ENCODE peak calls at places on chromosome X, in five cellular contexts. A is PC-9, O is heart left ventricle, H is GM23248, P is body of pancreas. K is an unnamed sample.

GRCh38 chrX:138886769-138887168 is 175.3 kb upstream of the FGF13 start:
- DNase-seq in A (peak; percentile 46), O (no peak), H (peak; percentile 12), P (no peak), K (no peak)

GRCh38 chrX:39167791-39168190 is 366.5 kb downstream of the MID1IP1 start:
- DNase-seq in A (no peak), O (no peak), H (no peak), P (no peak), K (no peak)

GRCh38 chrX:148363836-148364235 is 136.6 kb upstream of the AFF2 start:
- DNase-seq in A (no peak), O (no peak), H (no peak), P (no peak), K (no peak)

GRCh38 chrX:35726176-35726575 is 72.0 kb upstream of the MAGEB16 start:
- DNase-seq in A (no peak), O (no peak), H (peak; percentile 23), P (peak; percentile 40), K (no peak)

GRCh38 chrX:13752646-13753045 is 18.1 kb downstream of the OFD1 start:
- DNase-seq in A (no peak), O (no peak), H (no peak), P (no peak), K (no peak)

GRCh38 chrX:13688384-13688771 is 550 bp upstream of the RAB9A start:
- DNase-seq in A (no peak), O (no peak), H (no peak), P (no peak), K (no peak)

GRCh38 chrX:747176-747575 is 116.6 kb downstream of the SHOX start:
- DNase-seq in A (no peak), O (no peak), H (no peak), P (no peak), K (no peak)

GRCh38 chrX:40539214-40540142 is 41.3 kb upstream of the ATP6AP2 start:
- DNase-seq in A (no peak), O (peak; percentile 49), H (peak; percentile 84), P (no peak), K (peak; percentile 80)

GRCh38 chrX:47513697-47514085 is 30.7 kb upstream of the ZNF41 start:
- DNase-seq in A (no peak), O (no peak), H (no peak), P (no peak), K (no peak)

GRCh38 chrX:68929332-68930150 is 100.7 kb downstream of the EFNB1 start:
- DNase-seq in A (peak; percentile 77), O (peak; percentile 54), H (peak; percentile 74), P (peak; percentile 45), K (peak; percentile 60)

GRCh38 chrX:75086731-75087195 is 69.3 kb downstream of the ABCB7 start:
- DNase-seq in A (no peak), O (no peak), H (no peak), P (no peak), K (peak; percentile 6)
- H3K9me3 ChIP-seq in A (no peaks in the 10 kb centered on the region), O (no peaks in the 10 kb centered on the region), H (no peaks in the 10 kb centered on the region), P (no peaks in the 10 kb centered on the region), K (no peaks in the 10 kb centered on the region)

GRCh38 chrX:38103857-38104812 is 97.8 kb downstream of the SYTL5 start:
- DNase-seq in A (no peak), O (no peak), H (no peak), P (no peak), K (no peak)
- H3K9me3 ChIP-seq in A (no peaks in the 10 kb centered on the region), O (no peaks in the 10 kb centered on the region), H (no peaks in the 10 kb centered on the region), P (no peaks in the 10 kb centered on the region), K (no peaks in the 10 kb centered on the region)

GRCh38 chrX:125175991-125176390 is 143.7 kb upstream of the TEX13C start:
- DNase-seq in A (no peak), O (no peak), H (no peak), P (no peak), K (no peak)
- H3K9me3 ChIP-seq in A (no peaks in the 10 kb centered on the region), O (no peaks in the 10 kb centered on the region), H (no peaks in the 10 kb centered on the region), P (no peaks in the 10 kb centered on the region), K (no peaks in the 10 kb centered on the region)

GRCh38 chrX:153102436-153102835 is 30.2 kb downstream of the PNMA6A start:
- DNase-seq in A (no peak), O (no peak), H (no peak), P (no peak), K (no peak)
- H3K9me3 ChIP-seq in A (no peaks in the 10 kb centered on the region), O (no peaks in the 10 kb centered on the region), H (no peaks in the 10 kb centered on the region), P (no peaks in the 10 kb centered on the region), K (no peaks in the 10 kb centered on the region)